ENCODE peak calls at places on chromosomes 1 and 21, in four cellular contexts. F is astrocyte, I is uterus, B is Peyer's patch. W is an unnamed sample.

GRCh38 chr1:56355422-56355821 is 223.9 kb downstream of the PLPP3 start:
- DNase-seq in F (no peak), B (no peak), I (no peak), W (no peak)

GRCh38 chr1:8095584-8095983 is 69.5 kb upstream of the ERRFI1 start:
- DNase-seq in B (no peak), I (no peak), F (no peak), W (no peak)

GRCh38 chr1:191034126-191034525 is 556.5 kb upstream of the BRINP3 start:
- DNase-seq in F (no peak), I (no peak), B (no peak), W (no peak)

GRCh38 chr1:93148001-93148400 is 32.2 kb downstream of the TMED5 start:
- DNase-seq in I (no peak), B (no peak), F (no peak), W (no peak)

GRCh38 chr1:118461154-118461553 is 276.1 kb upstream of the SPAG17 start:
- DNase-seq in F (no peak), I (no peak), B (no peak), W (no peak)

GRCh38 chr1:160086162-160086892 is 5.0 kb downstream of the KCNJ9 start:
- DNase-seq in I (no peak), F (no peak), B (no peak), W (no peak)

GRCh38 chr1:63299387-63299786 is 23.0 kb upstream of the FOXD3 start:
- DNase-seq in I (no peak), B (no peak), F (no peak), W (no peak)

GRCh38 chr1:63326106-63326472 is 3.7 kb downstream of the FOXD3 start:
- DNase-seq in I (no peak), F (no peak), B (no peak), W (no peak)

GRCh38 chr1:204142032-204142974 is 9.5 kb downstream of the ETNK2 start:
- DNase-seq in F (no peak), I (no peak), B (no peak), W (no peak)

GRCh38 chr1:25017436-25018109 is 87.5 kb upstream of the RUNX3 start:
- DNase-seq in F (no peak), B (no peak), I (no peak), W (no peak)

GRCh38 chr1:23524716-23525401 is 6.2 kb downstream of the E2F2 start:
- DNase-seq in I (no peak), F (no peak), B (peak), W (no peak)

GRCh38 chr1:215605011-215605621 is 38.0 kb downstream of the KCTD3 start:
- DNase-seq in B (no peak), I (no peak), F (no peak), W (no peak)

GRCh38 chr1:111990026-111990877 is 784 bp upstream of the KCND3 start:
- DNase-seq in I (peak), B (peak), F (no peak), W (no peak)

GRCh38 chr21:46122241-46122671 is 24.3 kb downstream of the COL6A2 start:
- DNase-seq in B (peak), F (peak), I (peak), W (no peak)

GRCh38 chr1:192489046-192489445 is 86.5 kb upstream of the RGS1 start:
- DNase-seq in I (no peak), B (no peak), F (peak), W (no peak)

GRCh38 chr21:32412162-32412997 is at the start of gene EVA1C:
- DNase-seq in F (no peak), I (peak), B (peak), W (peak)

GRCh38 chr21:41612674-41613250 is 104.8 kb upstream of the TMPRSS2 start:
- DNase-seq in B (peak), I (peak), F (peak), W (no peak)

GRCh38 chr1:171295821-171296220 is 18.2 kb upstream of the FMO4 start:
- DNase-seq in B (no peak), F (no peak), I (no peak), W (no peak)

GRCh38 chr1:218367118-218367517 is 22.0 kb downstream of the TGFB2 start:
- DNase-seq in I (no peak), F (no peak), B (no peak), W (no peak)

GRCh38 chr1:190478193-190479007 is 736 bp upstream of the BRINP3 start:
- DNase-seq in F (peak), I (no peak), B (peak), W (no peak)

GRCh38 chr1:15324867-15325335 is 77.9 kb downstream of the FHAD1 start:
- DNase-seq in B (peak), I (no peak), F (no peak), W (no peak)

GRCh38 chr1:112904071-112904830 is 51.7 kb downstream of the SLC16A1 start:
- DNase-seq in F (peak), I (peak), B (no peak), W (no peak)

GRCh38 chr1:240562111-240562590 is 49.8 kb downstream of the GREM2 start:
- DNase-seq in B (no peak), F (peak), I (no peak), W (no peak)

GRCh38 chr1:243917177-243917862 is 67.3 kb upstream of the AKT3 start:
- DNase-seq in F (peak), B (no peak), I (peak), W (no peak)

GRCh38 chr1:23804183-23804582 is 3.6 kb upstream of the GALE start:
- DNase-seq in B (peak), I (no peak), F (no peak), W (no peak)

GRCh38 chr1:44605904-44606615 is 68.2 kb downstream of the TMEM53 start:
- DNase-seq in I (no peak), B (no peak), F (peak), W (no peak)

GRCh38 chr1:41371630-41372599 is 10.7 kb downstream of the FOXO6 start:
- DNase-seq in F (no peak), B (no peak), I (no peak), W (no peak)

GRCh38 chr1:2414297-2414958 is 2.1 kb upstream of the PEX10 start:
- DNase-seq in I (peak), B (peak), F (no peak), W (peak)

GRCh38 chr1:30749691-30750583 is 7.6 kb downstream of the LAPTM5 start:
- DNase-seq in I (no peak), F (no peak), B (no peak), W (peak)

GRCh38 chr1:16082283-16083038 is 9.0 kb upstream of the FAM131C start:
- DNase-seq in I (peak), F (peak), B (peak), W (peak)

GRCh38 chr1:55209247-55209646 is 5.9 kb downstream of the USP24 start:
- DNase-seq in B (no peak), F (no peak), I (no peak), W (no peak)

GRCh38 chr1:30420519-30421050 is 302.8 kb downstream of the MATN1 start:
- DNase-seq in F (no peak), B (no peak), I (peak), W (no peak)

GRCh38 chr1:206524739-206525364 is 17.5 kb downstream of the RASSF5 start:
- DNase-seq in I (no peak), F (no peak), B (no peak), W (no peak)
- TF ChIP-seq CTCF in I (no peak), F (no peak), B (no peak), W (no peak)

DNA sequence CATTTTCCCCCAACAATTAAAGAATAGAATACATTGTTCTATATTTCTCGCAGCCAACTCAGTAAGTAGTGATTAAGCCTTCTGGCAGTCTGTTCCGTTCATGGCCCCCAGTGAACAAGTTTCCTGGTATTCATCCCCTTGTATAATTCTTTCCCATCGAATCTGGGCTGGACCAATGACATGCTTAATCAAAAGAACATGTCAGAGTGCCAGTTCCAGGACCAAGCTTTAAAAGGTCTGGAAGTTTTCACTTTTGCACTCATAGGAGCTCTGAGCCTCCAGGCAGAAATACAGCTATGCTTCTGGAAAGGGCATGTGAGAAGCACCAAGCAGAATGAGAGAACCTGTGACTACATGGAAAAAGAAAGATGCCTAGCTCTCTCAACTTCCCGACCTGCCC is 22.5 kb upstream of the DPYD start:
- DNase-seq in F (peak), I (no peak), B (no peak), W (no peak)
- TF ChIP-seq CTCF in F (no peak), I (no peak), B (no peak), W (no peak)

GRCh38 chr21:44738621-44739020 is 27.2 kb upstream of the TSPEAR start:
- DNase-seq in F (no peak), B (no peak), I (no peak), W (no peak)

GRCh38 chr21:44741921-44742320 is 30.5 kb upstream of the TSPEAR start:
- DNase-seq in F (no peak), B (no peak), I (no peak), W (no peak)

GRCh38 chr21:44739316-44739715 is 27.9 kb upstream of the TSPEAR start:
- DNase-seq in I (no peak), B (no peak), F (no peak), W (no peak)

GRCh38 chr21:44740721-44741120 is 29.3 kb upstream of the TSPEAR start:
- DNase-seq in B (no peak), I (no peak), F (no peak), W (no peak)

DNA sequence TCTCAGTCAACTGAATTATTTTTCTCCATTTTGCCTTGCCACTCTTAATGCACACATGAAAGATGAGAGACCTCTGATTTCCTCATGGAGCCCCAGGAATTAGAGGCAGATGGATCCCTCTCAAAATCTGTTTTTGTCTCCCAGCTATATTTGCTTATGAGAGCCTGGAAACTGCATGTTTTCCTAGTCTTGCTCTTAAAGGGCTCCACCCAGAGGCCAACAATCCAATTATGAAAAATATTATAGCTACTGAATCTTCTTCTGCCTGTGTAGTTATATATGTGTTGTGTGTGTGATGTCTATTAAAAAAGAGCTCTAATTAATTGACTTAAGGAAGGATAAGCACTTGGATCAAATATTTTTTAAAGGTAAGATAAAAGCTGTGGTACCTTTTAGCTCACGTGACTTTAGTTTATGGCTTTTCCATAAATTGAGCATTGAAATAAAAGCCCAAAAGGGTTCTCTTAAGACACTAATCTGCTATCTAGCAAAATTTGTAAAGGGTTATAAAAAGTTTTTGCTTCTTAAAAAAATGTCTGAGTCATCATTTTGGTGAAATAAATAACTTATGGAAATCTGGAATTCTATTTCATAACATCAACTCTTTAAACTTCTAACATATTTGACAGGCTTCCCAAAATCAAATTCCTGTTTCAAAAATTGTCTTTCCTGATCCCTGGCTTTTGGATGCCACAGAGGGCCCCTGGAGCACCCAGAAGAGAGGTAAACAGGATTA is 31.2 kb upstream of the TSPEAR start:
- DNase-seq in I (no peak), F (no peak), B (no peak), W (no peak)
- TF ChIP-seq CTCF in I (no peak), F (no peak), B (peak), W (no peak)

GRCh38 chr1:17333081-17333480 is 25.1 kb downstream of the PADI4 start:
- DNase-seq in I (no peak), B (no peak), F (no peak), W (no peak)

GRCh38 chr1:17340358-17340757 is 31.6 kb upstream of the PADI6 start:
- DNase-seq in I (no peak), F (peak), B (no peak), W (no peak)

GRCh38 chr1:17339521-17339920 is 31.5 kb downstream of the PADI4 start:
- DNase-seq in F (no peak), I (no peak), B (no peak), W (no peak)

GRCh38 chr1:17338706-17339493 is 30.9 kb downstream of the PADI4 start:
- DNase-seq in F (no peak), B (no peak), I (no peak), W (no peak)

DNA sequence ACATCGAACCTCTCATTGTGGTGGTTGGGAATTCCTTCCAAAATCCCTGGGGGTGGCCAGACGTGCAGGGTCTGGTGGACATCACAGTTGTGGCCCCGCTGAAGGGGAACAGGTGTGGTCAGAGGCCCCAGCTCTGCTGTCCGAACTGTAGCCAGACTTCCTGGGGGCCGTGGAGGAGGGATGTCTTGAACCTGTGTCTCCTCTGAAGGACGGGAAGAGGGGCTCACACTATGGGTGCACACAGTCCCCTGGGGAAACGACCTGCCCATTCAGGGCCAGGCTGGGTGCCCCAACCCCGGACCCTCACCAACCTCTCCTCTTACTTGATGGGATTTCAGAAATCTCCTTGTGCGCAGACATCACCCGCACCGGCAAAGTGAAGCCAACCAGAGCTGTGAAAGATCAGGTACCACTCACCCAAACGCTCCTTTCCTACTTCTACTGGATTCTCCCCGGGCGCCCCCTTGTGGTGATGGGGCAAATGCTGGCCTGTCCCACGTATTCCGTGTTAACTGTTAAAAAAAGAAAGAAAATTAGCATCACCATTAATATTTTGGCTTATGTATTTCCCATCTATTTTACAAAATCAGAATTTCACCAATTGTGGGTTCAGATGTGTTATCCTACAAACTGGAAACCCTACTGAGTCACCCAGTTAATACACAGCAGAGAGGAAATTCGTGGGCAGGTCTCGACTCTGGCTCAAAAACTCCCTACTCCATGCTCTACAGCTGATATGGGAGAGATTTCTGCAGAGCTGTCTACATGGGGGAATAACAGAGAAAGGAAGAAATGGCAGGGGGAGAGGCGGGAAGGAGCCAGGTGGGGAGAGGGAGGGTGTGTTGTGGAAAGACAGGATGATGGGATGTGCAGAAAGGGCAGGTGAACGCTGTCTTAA is 28.1 kb downstream of the PADI4 start:
- DNase-seq in I (no peak), F (peak), B (peak), W (peak)
- TF ChIP-seq CTCF in I (peak), F (peak), B (peak), W (peak)

GRCh38 chr1:157994081-157994581 is 686 bp downstream of the KIRREL1 start:
- DNase-seq in B (no peak), F (no peak), I (peak), W (no peak)
- TF ChIP-seq CTCF in B (no peak), F (no peak), I (peak), W (no peak)

GRCh38 chr1:96524100-96524499 is 197.5 kb upstream of the PTBP2 start:
- DNase-seq in B (no peak), F (no peak), I (no peak), W (no peak)
- TF ChIP-seq CTCF in B (no peak), F (no peak), I (no peak), W (no peak)

GRCh38 chr1:222912730-222913129 is 97.9 kb downstream of the DISP1 start:
- DNase-seq in I (no peak), F (peak), B (no peak), W (no peak)

GRCh38 chr1:222911866-222912265 is 97.0 kb downstream of the DISP1 start:
- DNase-seq in I (no peak), B (no peak), F (peak), W (no peak)

GRCh38 chr1:222916067-222916466 is 101.2 kb downstream of the DISP1 start:
- DNase-seq in I (no peak), F (no peak), B (no peak), W (no peak)

GRCh38 chr1:222918746-222919477 is 104.1 kb downstream of the DISP1 start:
- DNase-seq in I (no peak), B (no peak), F (no peak), W (no peak)

DNA sequence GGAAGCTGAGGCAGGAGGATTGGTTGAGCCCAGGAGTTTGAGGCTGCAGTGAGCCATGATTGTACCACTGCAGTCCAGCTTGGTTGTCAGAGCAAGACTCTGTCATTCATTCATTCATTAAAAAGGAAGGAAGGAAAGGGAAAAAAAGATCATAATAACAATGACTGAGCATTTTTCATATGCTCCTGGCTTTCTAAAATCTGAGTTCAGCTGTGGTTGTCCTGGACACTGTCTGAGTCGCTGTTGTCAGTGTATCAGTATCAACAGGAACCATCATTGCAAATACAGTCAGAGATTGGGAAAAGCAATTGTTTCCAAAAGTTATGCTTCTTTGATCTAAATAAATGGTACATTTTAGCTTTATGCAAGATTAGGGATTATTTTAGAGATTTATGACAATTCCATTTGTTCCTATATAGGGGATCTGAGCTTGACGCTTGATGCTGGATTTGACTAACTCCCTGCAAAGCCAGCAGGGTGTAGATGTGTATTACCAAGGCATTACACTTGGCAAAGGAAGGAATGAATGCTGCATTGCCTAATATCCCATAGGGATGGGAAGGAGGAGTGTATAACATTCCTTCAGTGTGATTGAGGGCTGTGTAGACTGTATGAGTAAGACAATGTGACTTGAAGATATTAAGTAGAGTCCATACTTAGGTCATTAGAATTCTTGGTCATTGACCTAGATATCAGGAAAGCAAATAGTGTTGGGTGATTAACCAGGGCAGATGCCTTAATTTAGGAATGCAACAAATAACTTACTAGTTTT is 100.2 kb downstream of the DISP1 start:
- DNase-seq in I (no peak), B (no peak), F (peak), W (no peak)
- TF ChIP-seq CTCF in I (no peak), B (no peak), F (no peak), W (no peak)

DNA sequence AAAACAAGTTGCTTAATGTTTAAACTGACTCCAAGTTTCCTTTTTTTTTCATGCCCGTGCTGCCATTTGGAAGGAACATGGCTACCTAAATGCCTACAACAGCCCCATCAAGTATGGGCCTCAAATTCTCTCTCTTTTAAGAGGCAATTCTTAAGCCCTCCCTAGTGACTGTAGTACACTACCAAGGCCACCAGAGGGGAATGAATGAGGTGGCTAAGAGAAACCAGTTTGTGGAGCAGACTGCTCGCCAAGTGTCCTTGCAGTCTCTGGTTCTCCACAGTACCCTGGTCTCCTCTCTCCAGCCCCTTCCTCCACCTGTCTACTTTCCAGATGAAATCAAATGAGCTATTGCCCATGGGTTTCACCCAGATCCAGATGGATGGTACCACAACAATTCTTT is 1809.6 kb downstream of the BRINP3 start:
- DNase-seq in I (no peak), B (no peak), F (no peak), W (no peak)
- TF ChIP-seq CTCF in I (no peak), B (no peak), F (no peak), W (no peak)

W was measured in natural killer cell.